ENCODE peak calls at places on chromosomes 7 and 10, in five cellular contexts. E is body of pancreas, R is mucosa of descending colon, F is HCT116, T is breast epithelium. D is an unnamed sample. For H3K9me3, the result is how much of the 10 kb centered on the place peaks cover.

GRCh38 chr7:50733552-50733951 is 49.1 kb downstream of the GRB10 start:
- DNase-seq in E (peak), R (no peak), F (no peak), T (no peak), D (no peak)

GRCh38 chr10:1240341-1240775 is 184.2 kb downstream of the WDR37 start:
- DNase-seq in E (peak), R (no peak), F (no peak), T (no peak), D (peak)

GRCh38 chr7:78435355-78435754 is 636.8 kb downstream of the PHTF2 start:
- DNase-seq in E (no peak), R (no peak), F (no peak), T (no peak), D (no peak)

GRCh38 chr7:95213809-95214492 is 110.4 kb downstream of the PON1 start:
- DNase-seq in E (peak), R (peak), F (no peak), T (no peak), D (no peak)

GRCh38 chr7:80581472-80581871 is 57.0 kb upstream of the CD36 start:
- DNase-seq in E (no peak), R (no peak), F (no peak), T (no peak), D (no peak)

GRCh38 chr10:100374137-100374655 is 27.2 kb downstream of the SCD start:
- DNase-seq in E (no peak), R (no peak), F (no peak), T (no peak), D (no peak)

GRCh38 chr10:88437411-88437810 is 145.7 kb downstream of the RNLS start:
- DNase-seq in E (no peak), R (no peak), F (no peak), T (no peak), D (no peak)

GRCh38 chr10:109588259-109588658 is 335.1 kb downstream of the XPNPEP1 start:
- DNase-seq in E (no peak), R (no peak), F (no peak), T (no peak), D (no peak)

GRCh38 chr7:36182854-36183604 is 30.0 kb downstream of the EEPD1 start:
- DNase-seq in E (peak), R (no peak), F (no peak), T (no peak), D (no peak)

GRCh38 chr10:3331680-3332230 is 159.2 kb upstream of the PITRM1 start:
- DNase-seq in E (no peak), R (no peak), F (no peak), T (no peak), D (no peak)

GRCh38 chr7:51606601-51607154 is 290.1 kb upstream of the COBL start:
- DNase-seq in E (no peak), R (peak), F (peak), T (no peak), D (no peak)

GRCh38 chr10:68829494-68829893 is 2.2 kb downstream of the STOX1 start:
- DNase-seq in E (no peak), R (no peak), F (no peak), T (no peak), D (peak)

GRCh38 chr7:137652721-137653120 is 194.1 kb downstream of the DGKI start:
- DNase-seq in E (no peak), R (no peak), F (no peak), T (no peak), D (no peak)

GRCh38 chr7:46215987-46216567 is 295.0 kb upstream of the IGFBP3 start:
- DNase-seq in E (peak), R (no peak), F (no peak), T (no peak), D (no peak)

GRCh38 chr10:93250010-93250409 is 176.3 kb downstream of the CYP26A1 start:
- DNase-seq in E (no peak), R (no peak), F (no peak), T (no peak), D (no peak)

GRCh38 chr10:69495666-69496065 is 44.4 kb downstream of the TSPAN15 start:
- DNase-seq in E (no peak), R (no peak), F (no peak), T (peak), D (no peak)

DNA sequence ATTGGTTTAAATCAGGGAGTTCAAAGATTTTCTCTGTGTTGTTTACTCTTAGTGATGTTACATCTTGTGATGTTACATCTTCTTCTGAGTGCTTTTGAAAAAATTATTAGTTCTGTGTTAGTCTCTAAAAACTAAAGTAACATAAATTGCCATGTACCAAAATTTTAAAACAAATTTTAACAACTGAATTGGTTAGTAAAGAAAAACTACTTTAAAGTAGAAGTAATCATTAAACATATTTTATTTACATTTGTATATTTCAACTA is 5.2 kb upstream of the IGF2BP3 start:
- DNase-seq in E (no peak), R (no peak), F (no peak), T (no peak), D (no peak)
- H3K4me3 ChIP-seq in E (no peak), R (no peak), F (no peak), T (no peak), D (no peak)

DNA sequence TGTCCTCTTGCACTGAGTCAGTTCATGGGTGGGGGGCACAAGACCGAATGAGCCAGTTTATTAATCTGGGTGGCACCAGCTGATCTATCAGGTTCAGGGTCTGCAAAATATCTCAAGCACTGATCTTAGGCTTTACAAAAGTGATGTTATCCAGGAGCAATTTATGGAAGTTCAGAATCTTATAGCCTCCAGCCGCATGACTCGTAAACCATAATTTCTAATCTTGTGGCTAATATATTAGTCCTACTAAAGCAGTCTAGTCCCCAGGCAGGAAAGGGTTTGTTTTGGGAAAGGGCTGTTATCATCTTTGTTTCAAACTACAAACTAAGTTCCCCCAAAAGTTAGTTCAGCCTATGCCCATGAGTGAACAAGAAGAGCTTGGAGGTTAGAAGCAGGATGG is 33.9 kb downstream of the AKR1C8 start:
- DNase-seq in E (no peak), R (no peak), F (no peak), T (no peak), D (no peak)
- H3K9me3 ChIP-seq in E (under half), R (under half), F (under half), T (under half), D (under half)

DNA sequence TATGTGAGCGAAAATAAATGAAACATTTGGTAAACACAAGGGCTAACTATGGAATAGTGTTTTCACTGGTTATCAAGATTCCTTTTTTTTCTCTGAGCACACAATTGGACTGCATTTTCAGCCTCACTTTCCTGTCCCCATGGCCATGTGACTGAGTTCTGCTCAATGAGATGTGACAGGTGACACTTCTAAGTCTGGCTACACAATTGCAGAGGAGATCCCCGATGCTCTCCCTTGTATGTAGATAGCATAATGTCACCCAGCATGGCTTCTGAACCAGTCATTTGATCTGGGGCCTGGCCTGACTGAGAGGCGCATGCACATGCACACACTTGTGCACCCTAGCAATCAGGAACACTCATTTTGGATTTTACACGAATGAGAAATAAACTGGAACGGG is 581.8 kb downstream of the GRID1 start:
- DNase-seq in E (no peak), R (no peak), F (no peak), T (no peak), D (no peak)
- H3K4me3 ChIP-seq in E (no peak), R (no peak), F (no peak), T (no peak), D (no peak)

DNA sequence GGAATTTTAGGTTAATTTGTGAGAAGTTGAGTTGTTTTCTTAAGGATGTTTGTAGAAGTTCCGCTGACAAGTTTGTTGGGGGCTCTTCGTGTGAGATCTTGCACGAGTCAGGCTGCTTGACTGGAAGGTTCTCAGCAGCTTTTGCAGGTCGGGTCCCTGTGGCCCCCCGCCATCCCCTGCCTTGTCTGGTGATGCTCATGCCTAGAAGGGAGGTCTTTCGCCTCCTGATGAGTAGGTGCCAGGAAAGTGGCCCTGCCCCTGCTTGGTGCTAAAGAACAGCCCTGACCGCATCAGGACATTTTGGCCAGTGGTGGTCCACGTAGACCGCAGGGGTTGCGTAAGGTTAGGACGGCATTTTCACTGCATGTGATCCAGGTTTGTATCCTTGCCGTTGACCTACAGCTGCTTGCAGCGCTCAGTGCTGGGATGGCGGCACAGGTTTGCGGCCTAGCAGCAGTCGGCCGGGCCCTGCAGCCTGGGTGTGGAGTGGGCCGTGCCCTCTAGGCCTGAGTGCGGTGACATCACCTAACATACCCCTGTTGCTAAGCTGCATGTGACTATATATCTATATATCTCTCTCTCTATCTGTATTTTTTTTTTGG is 62.4 kb downstream of the DNAJB6 start:
- DNase-seq in E (no peak), R (no peak), F (no peak), T (no peak), D (no peak)
- H3K9me3 ChIP-seq in E (under half), R (under half), F (under half), T (under half), D (under half)

DNA sequence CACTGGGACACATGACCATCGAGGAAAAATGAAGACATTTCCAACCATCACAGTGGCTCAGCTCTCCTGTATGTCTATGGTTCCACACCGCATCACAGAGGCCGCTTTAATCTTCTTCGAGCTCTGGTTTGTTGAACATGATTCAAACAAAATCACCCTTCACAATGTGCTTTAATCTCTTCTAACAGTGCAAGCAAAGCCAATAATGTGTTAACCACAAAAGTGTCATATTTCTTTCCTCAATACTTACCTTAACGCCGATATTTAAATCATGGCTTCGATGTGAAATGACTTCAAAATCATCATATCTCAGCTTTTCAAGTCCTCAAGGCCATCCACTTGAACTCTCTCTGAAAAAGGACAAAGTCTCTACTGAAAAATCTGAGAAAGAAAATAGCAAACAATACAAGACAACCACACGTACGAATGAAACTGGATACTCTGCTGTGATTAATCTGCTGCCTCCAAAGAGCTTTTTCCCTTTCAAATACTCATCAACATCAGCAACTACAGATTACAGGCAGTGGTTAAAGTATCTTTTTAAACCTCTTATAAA is 23.0 kb upstream of the SVIL start:
- DNase-seq in E (no peak), R (no peak), F (no peak), T (no peak), D (no peak)
- H3K4me3 ChIP-seq in E (no peak), R (no peak), F (no peak), T (no peak), D (no peak)

D was measured in naive thymus-derived CD4-positive, alpha-beta T cell.